ENCODE peak calls at places on chromosomes 12 and 14, in four cellular contexts. P is MCF 10A, K is epithelial cell of esophagus, W is aorta. O is an unnamed sample.

GRCh38 chr14:68268197-68268596 is 448.6 kb downstream of the RAD51B start:
- DNase-seq in P (no peak), K (no peak), W (no peak), O (no peak)

GRCh38 chr14:93994919-93995682 is 2.0 kb upstream of the CCDC197 start:
- DNase-seq in P (peak), K (peak), W (peak), O (no peak)

GRCh38 chr12:94242871-94243270 is 94.5 kb downstream of the PLXNC1 start:
- DNase-seq in P (no peak), K (no peak), W (no peak), O (no peak)

GRCh38 chr12:59040651-59041050 is 120.3 kb upstream of the LRIG3 start:
- DNase-seq in P (peak), K (peak), W (no peak), O (no peak)

GRCh38 chr12:93868771-93869170 is 191.6 kb downstream of the CRADD start:
- DNase-seq in P (no peak), K (no peak), W (no peak), O (no peak)

GRCh38 chr12:125149160-125150108 is 84.2 kb downstream of the AACS start:
- DNase-seq in P (no peak), K (no peak), W (no peak), O (no peak)

GRCh38 chr12:125890983-125891382 is 825.7 kb downstream of the AACS start:
- DNase-seq in P (peak), K (no peak), W (no peak), O (no peak)

GRCh38 chr14:35114036-35114435 is 7.8 kb downstream of the PPP2R3C start:
- DNase-seq in P (no peak), K (no peak), W (no peak), O (no peak)

GRCh38 chr12:15757553-15758255 is 31.5 kb downstream of the EPS8 start:
- DNase-seq in P (peak), K (peak), W (no peak), O (no peak)

GRCh38 chr12:31714406-31715271 is 14.2 kb downstream of the AMN1 start:
- DNase-seq in P (no peak), K (no peak), W (no peak), O (no peak)

GRCh38 chr12:69966409-69966808 is 141.4 kb downstream of the MYRFL start:
- DNase-seq in P (peak), K (peak), W (peak), O (no peak)

GRCh38 chr12:71392521-71393145 is 47.0 kb upstream of the LGR5 start:
- DNase-seq in P (peak), K (peak), W (no peak), O (no peak)

GRCh38 chr12:75480469-75480949 is at the start of gene GLIPR1:
- DNase-seq in P (peak), K (peak), W (peak), O (peak)

GRCh38 chr12:132317233-132317938 is 12.0 kb downstream of the GALNT9 start:
- DNase-seq in P (no peak), K (no peak), W (no peak), O (no peak)

GRCh38 chr12:125315771-125316170 is 250.5 kb downstream of the AACS start:
- DNase-seq in P (no peak), K (no peak), W (no peak), O (no peak)

GRCh38 chr14:69999246-69999645 is 120.0 kb downstream of the SMOC1 start:
- DNase-seq in P (peak), K (peak), W (no peak), O (no peak)

GRCh38 chr14:56561586-56561985 is 18.0 kb upstream of the TMEM260 start:
- DNase-seq in P (no peak), K (no peak), W (no peak), O (no peak)

GRCh38 chr14:89578048-89578619 is 161.1 kb upstream of the FOXN3 start:
- DNase-seq in P (no peak), K (no peak), W (no peak), O (no peak)

GRCh38 chr12:22416831-22417230 is 82.3 kb upstream of the ST8SIA1 start:
- DNase-seq in P (no peak), K (no peak), W (no peak), O (no peak)

GRCh38 chr12:111455448-111456320 is 50.0 kb downstream of the SH2B3 start:
- DNase-seq in P (no peak), K (no peak), W (no peak), O (no peak)

GRCh38 chr14:100032749-100033148 is 32.5 kb upstream of the EVL start:
- DNase-seq in P (no peak), K (no peak), W (no peak), O (no peak)

GRCh38 chr12:33634544-33634943 is 194.9 kb upstream of the SYT10 start:
- DNase-seq in P (no peak), K (no peak), W (no peak), O (no peak)

GRCh38 chr14:69873877-69874780 is 5.1 kb upstream of the SMOC1 start:
- DNase-seq in P (no peak), K (peak), W (no peak), O (no peak)

GRCh38 chr12:50390284-50390683 is 6.1 kb downstream of the FAM186A start:
- DNase-seq in P (peak), K (peak), W (no peak), O (no peak)

GRCh38 chr12:6788972-6789905 is at the start of gene CD4:
- DNase-seq in P (no peak), K (no peak), W (no peak), O (no peak)

GRCh38 chr12:79223210-79223609 is 358.6 kb downstream of the SYT1 start:
- DNase-seq in P (no peak), K (no peak), W (no peak), O (no peak)

GRCh38 chr14:98931911-98932310 is 340.1 kb downstream of the BCL11B start:
- DNase-seq in P (no peak), K (no peak), W (peak), O (peak)

O was measured in suprapubic skin.